ENCODE peak calls at places on chromosome 5, in six cellular contexts. U is cardiac fibroblast; B is CD8-positive, alpha-beta T cell; R is skeletal muscle cell; O is H7; Y is cardiac muscle cell. L is an unnamed sample.

GRCh38 chr5:15446552-15446951 is 53.4 kb upstream of the FBXL7 start:
- DNase-seq in R (no peak), O (no peak), U (peak), Y (peak), B (no peak), L (no peak)

GRCh38 chr5:6732634-6733410 is 19.6 kb downstream of the TENT4A start:
- DNase-seq in O (no peak), B (no peak), Y (peak), R (peak), U (peak), L (peak)

GRCh38 chr5:160398806-160399205 is 1.0 kb downstream of the FAM200C start:
- DNase-seq in B (no peak), U (peak), O (no peak), Y (peak), R (no peak), L (no peak)

GRCh38 chr5:137315534-137316345 is 183.4 kb downstream of the SPOCK1 start:
- DNase-seq in R (no peak), Y (no peak), U (peak), O (no peak), B (no peak), L (peak)

GRCh38 chr5:178469011-178469974 is 120.9 kb downstream of the COL23A1 start:
- DNase-seq in U (no peak), R (no peak), B (no peak), Y (no peak), O (peak), L (no peak)

GRCh38 chr5:91311697-91312501 is 71.2 kb downstream of the ARRDC3 start:
- DNase-seq in O (no peak), B (peak), Y (peak), R (peak), U (peak), L (peak)

GRCh38 chr5:66246621-66247020 is 102.5 kb downstream of the SREK1 start:
- DNase-seq in Y (peak), B (no peak), U (peak), R (peak), O (no peak), L (no peak)

GRCh38 chr5:88691945-88692868 is 190.8 kb downstream of the MEF2C start:
- DNase-seq in U (no peak), O (peak), R (no peak), Y (no peak), B (no peak), L (no peak)

GRCh38 chr5:321233-321725 is at the start of gene AHRR:
- DNase-seq in Y (peak), R (no peak), O (peak), U (peak), B (no peak), L (peak)

GRCh38 chr5:31663519-31663918 is 24.6 kb downstream of the PDZD2 start:
- DNase-seq in O (no peak), R (no peak), B (no peak), Y (peak), U (peak), L (no peak)

GRCh38 chr5:114360816-114361723 is 800 bp upstream of the KCNN2 start:
- DNase-seq in R (no peak), Y (no peak), B (no peak), O (peak), U (no peak), L (peak)

GRCh38 chr5:114363837-114364236 is 2.0 kb downstream of the KCNN2 start:
- DNase-seq in Y (no peak), O (peak), B (no peak), R (no peak), U (no peak), L (no peak)

GRCh38 chr5:114361724-114362196 is at the start of gene KCNN2:
- DNase-seq in O (peak), R (peak), Y (peak), B (no peak), U (peak), L (peak)

GRCh38 chr5:114362977-114363721 is 1.3 kb downstream of the KCNN2 start:
- DNase-seq in O (peak), R (no peak), U (peak), B (no peak), Y (no peak), L (no peak)

DNA sequence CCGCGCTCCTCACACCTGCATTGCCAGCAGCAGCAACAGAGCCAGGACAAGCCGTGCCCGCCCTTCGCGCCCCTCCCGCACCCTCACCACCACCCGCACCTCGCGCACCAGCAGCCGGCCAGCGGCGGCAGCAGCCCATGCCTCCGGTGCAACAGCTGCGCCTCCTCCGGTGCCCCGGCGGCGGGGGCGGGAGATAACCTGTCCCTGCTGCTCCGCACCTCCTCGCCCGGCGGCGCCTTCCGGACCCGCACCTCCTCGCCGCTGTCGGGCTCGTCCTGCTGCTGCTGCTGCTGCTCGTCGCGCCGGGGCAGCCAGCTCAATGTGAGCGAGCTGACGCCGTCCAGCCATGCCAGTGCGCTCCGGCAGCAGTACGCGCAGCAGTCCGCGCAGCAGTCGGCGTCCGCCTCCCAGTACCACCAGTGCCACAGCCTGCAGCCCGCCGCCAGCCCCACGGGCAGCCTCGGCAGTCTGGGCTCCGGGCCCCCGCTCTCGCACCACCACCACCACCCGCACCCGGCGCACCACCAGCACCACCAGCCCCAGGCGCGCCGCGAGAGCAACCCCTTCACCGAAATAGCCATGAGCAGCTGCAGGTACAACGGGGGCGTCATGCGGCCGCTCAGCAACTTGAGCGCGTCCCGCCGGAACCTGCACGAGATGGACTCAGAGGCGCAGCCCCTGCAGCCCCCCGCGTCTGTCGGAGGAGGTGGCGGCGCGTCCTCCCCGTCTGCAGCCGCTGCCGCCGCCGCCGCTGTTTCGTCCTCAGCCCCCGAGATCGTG is 517 bp downstream of the KCNN2 start:
- DNase-seq in O (peak), Y (no peak), R (no peak), U (peak), B (no peak), L (peak)
- H3K4me3 ChIP-seq in O (peak), Y (peak), R (peak), U (no peak), B (no peak), L (peak)

GRCh38 chr5:167574381-167574780 is 717.1 kb upstream of the WWC1 start:
- DNase-seq in Y (no peak), R (no peak), B (no peak), U (no peak), O (no peak), L (no peak)
- H3K4me3 ChIP-seq in Y (peak), R (peak), B (no peak), U (no peak), O (peak), L (peak)

GRCh38 chr5:75235711-75236110 is 967 bp downstream of the ANKRD31 start:
- DNase-seq in B (no peak), U (no peak), Y (no peak), R (no peak), O (no peak), L (no peak)
- H3K4me3 ChIP-seq in B (no peak), U (no peak), Y (no peak), R (no peak), O (no peak), L (no peak)

GRCh38 chr5:39189297-39189955 is 29.9 kb downstream of the FYB1 start:
- DNase-seq in B (no peak), R (no peak), Y (no peak), O (no peak), U (no peak), L (no peak)
- H3K4me3 ChIP-seq in B (peak), R (no peak), Y (no peak), O (no peak), U (no peak), L (no peak)

GRCh38 chr5:122073864-122074263 is 4.2 kb downstream of the LOX start:
- DNase-seq in O (no peak), U (no peak), R (no peak), Y (no peak), B (no peak), L (no peak)

GRCh38 chr5:122078116-122078865 is at the start of gene LOX:
- DNase-seq in Y (peak), B (no peak), R (peak), U (peak), O (peak), L (peak)

GRCh38 chr5:122076669-122077450 is 1.2 kb downstream of the LOX start:
- DNase-seq in O (peak), B (no peak), R (peak), U (peak), Y (peak), L (peak)

GRCh38 chr5:122077451-122078115 is 476 bp downstream of the LOX start:
- DNase-seq in B (no peak), U (no peak), R (no peak), O (peak), Y (peak), L (peak)

GRCh38 chr5:122076023-122076422 is 2.0 kb downstream of the LOX start:
- DNase-seq in B (no peak), R (no peak), O (no peak), U (peak), Y (peak), L (peak)
- H3K4me3 ChIP-seq in B (no peak), R (peak), O (no peak), U (peak), Y (no peak), L (peak)

GRCh38 chr5:40687316-40687715 is 7.6 kb downstream of the PTGER4 start:
- DNase-seq in Y (no peak), O (no peak), U (no peak), R (no peak), B (no peak), L (no peak)
- H3K4me3 ChIP-seq in Y (no peak), O (no peak), U (no peak), R (no peak), B (no peak), L (no peak)